ENCODE peak calls at places on chromosome 9, in six cellular contexts. Q, R, N, I, C and M are unnamed samples.

GRCh38 chr9:34620061-34620994 is at the start of gene DCTN3:
- DNase-seq in N (peak; percentile 86), Q (peak; percentile 92), I (peak; percentile 100), R (peak; percentile 94), C (peak; percentile 96), M (peak; percentile 97)

GRCh38 chr9:116494815-116495634 is 192.1 kb upstream of the TRIM32 start:
- DNase-seq in I (peak; percentile 20), R (no peak), C (peak; percentile 48), Q (no peak), N (no peak), M (no peak)

GRCh38 chr9:112352209-112352608 is 18.8 kb upstream of the PTBP3 start:
- DNase-seq in C (no peak), Q (no peak), N (no peak), I (no peak), R (no peak), M (no peak)

GRCh38 chr9:135087489-135087791 is at the start of gene OLFM1:
- DNase-seq in Q (no peak), I (peak; percentile 90), C (peak; percentile 9), N (peak; percentile 22), R (peak; percentile 62), M (peak; percentile 97)

GRCh38 chr9:91162311-91162710 is 199.4 kb downstream of the AUH start:
- DNase-seq in N (no peak), Q (no peak), R (no peak), C (no peak), I (peak; percentile 43), M (no peak)

GRCh38 chr9:86239053-86239770 is 20.2 kb downstream of the C9orf153 start:
- DNase-seq in I (peak; percentile 32), Q (no peak), C (no peak), N (no peak), R (no peak), M (no peak)

GRCh38 chr9:75265525-75265972 is 177.2 kb downstream of the OSTF1 start:
- DNase-seq in Q (peak; percentile 17), R (peak; percentile 42), I (peak; percentile 60), N (peak; percentile 2), C (peak; percentile 52), M (no peak)

GRCh38 chr9:22117511-22118388 is 108.6 kb upstream of the CDKN2B start:
- DNase-seq in R (peak; percentile 14), Q (no peak), I (peak; percentile 82), C (no peak), N (no peak), M (no peak)

GRCh38 chr9:95775191-95775590 is 100.3 kb upstream of the ERCC6L2 start:
- DNase-seq in I (no peak), C (no peak), N (no peak), Q (no peak), R (no peak), M (no peak)

GRCh38 chr9:79026311-79026710 is 545.5 kb upstream of the TLE4 start:
- DNase-seq in I (peak; percentile 13), R (no peak), N (no peak), C (peak; percentile 67), Q (peak; percentile 70), M (peak; percentile 26)

GRCh38 chr9:113886471-113886870 is 10.4 kb downstream of the ZNF618 start:
- DNase-seq in C (no peak), Q (no peak), N (no peak), I (peak; percentile 37), R (no peak), M (no peak)

GRCh38 chr9:137798142-137798541 is 79.4 kb upstream of the CACNA1B start:
- DNase-seq in Q (no peak), R (no peak), I (no peak), N (no peak), C (no peak), M (no peak)

GRCh38 chr9:68546596-68547390 is 6.1 kb upstream of the TMEM252 start:
- DNase-seq in I (no peak), Q (no peak), C (peak; percentile 92), R (no peak), N (no peak), M (no peak)

GRCh38 chr9:100216178-100216787 is 117.2 kb downstream of the INVS start:
- DNase-seq in R (peak; percentile 63), I (peak; percentile 62), Q (peak; percentile 35), N (peak; percentile 13), C (peak; percentile 86), M (peak; percentile 8)

GRCh38 chr9:114362394-114362793 is 25.4 kb downstream of the AKNA start:
- DNase-seq in C (no peak), Q (no peak), R (no peak), I (no peak), N (no peak), M (no peak)

GRCh38 chr9:96087669-96088299 is 212.3 kb downstream of the ERCC6L2 start:
- DNase-seq in N (no peak), R (peak; percentile 18), Q (no peak), C (no peak), I (no peak), M (no peak)

GRCh38 chr9:81032030-81032572 is 657.2 kb downstream of the TLE1 start:
- DNase-seq in R (no peak), N (no peak), C (peak; percentile 2), I (peak; percentile 84), Q (no peak), M (no peak)

GRCh38 chr9:104025109-104025508 is 69.0 kb upstream of the SMC2 start:
- DNase-seq in C (no peak), I (peak; percentile 37), Q (no peak), N (no peak), R (no peak), M (no peak)

GRCh38 chr9:129441852-129442251 is 179.0 kb downstream of the C9orf50 start:
- DNase-seq in N (no peak), C (no peak), R (peak; percentile 55), Q (no peak), I (no peak), M (no peak)

GRCh38 chr9:95008151-95008771 is 281.8 kb downstream of the AOPEP start:
- DNase-seq in C (no peak), I (peak; percentile 45), N (no peak), R (no peak), Q (no peak), M (no peak)